ENCODE peak calls at places on chromosome 2, in seven cellular contexts. V, B, Y, T, G, Q and S are unnamed samples.

GRCh38 chr2:174681099-174681982 is 82.9 kb downstream of the CHRNA1 start:
- DNase-seq in V (no peak), B (peak; percentile 56), Y (peak; percentile 46), T (no peak), G (no peak), Q (no peak), S (peak; percentile 71)

GRCh38 chr2:189179607-189179979 is at the start of gene COL5A2:
- DNase-seq in V (no peak), B (peak; percentile 56), Y (peak; percentile 94), T (peak; percentile 93), G (no peak), Q (no peak), S (peak; percentile 95)

GRCh38 chr2:222861411-222862067 is 703 bp downstream of the ACSL3 start:
- DNase-seq in V (no peak), B (no peak), Y (no peak), T (no peak), G (peak; percentile 89), Q (no peak), S (peak; percentile 82)

GRCh38 chr2:202643012-202643858 is 8.5 kb downstream of the FAM117B start:
- DNase-seq in V (no peak), B (no peak), Y (peak; percentile 7), T (no peak), G (no peak), Q (no peak), S (no peak)

GRCh38 chr2:30582521-30582920 is 135.5 kb downstream of the LCLAT1 start:
- DNase-seq in V (no peak), B (no peak), Y (no peak), T (no peak), G (no peak), Q (no peak), S (no peak)

GRCh38 chr2:47208852-47209606 is 53.9 kb upstream of the STPG4 start:
- DNase-seq in V (no peak), B (no peak), Y (peak; percentile 69), T (peak; percentile 54), G (no peak), Q (no peak), S (peak; percentile 72)

GRCh38 chr2:190344275-190344827 is 962 bp downstream of the INPP1 start:
- DNase-seq in V (no peak), B (no peak), Y (peak; percentile 44), T (no peak), G (no peak), Q (no peak), S (peak; percentile 13)

GRCh38 chr2:120109186-120110061 is 96.5 kb downstream of the EPB41L5 start:
- DNase-seq in V (peak; percentile 19), B (no peak), Y (peak; percentile 53), T (peak; percentile 29), G (no peak), Q (no peak), S (peak; percentile 59)

GRCh38 chr2:179252439-179252838 is 12.2 kb downstream of the SESTD1 start:
- DNase-seq in V (no peak), B (no peak), Y (no peak), T (no peak), G (no peak), Q (no peak), S (no peak)

GRCh38 chr2:88656690-88657089 is 29.4 kb upstream of the EIF2AK3 start:
- DNase-seq in V (no peak), B (no peak), Y (peak; percentile 22), T (peak; percentile 56), G (no peak), Q (no peak), S (peak; percentile 63)

GRCh38 chr2:58436842-58437241 is 195.7 kb upstream of the FANCL start:
- DNase-seq in V (no peak), B (no peak), Y (no peak), T (peak; percentile 20), G (no peak), Q (no peak), S (no peak)

GRCh38 chr2:191601060-191601459 is 76.9 kb upstream of the NABP1 start:
- DNase-seq in V (no peak), B (no peak), Y (no peak), T (no peak), G (no peak), Q (no peak), S (no peak)

GRCh38 chr2:160859086-160859485 is 301.1 kb upstream of the TANK start:
- DNase-seq in V (no peak), B (no peak), Y (no peak), T (no peak), G (no peak), Q (no peak), S (no peak)

GRCh38 chr2:136932700-136933099 is 167.4 kb downstream of the THSD7B start:
- DNase-seq in V (no peak), B (peak; percentile 67), Y (no peak), T (no peak), G (no peak), Q (peak; percentile 10), S (peak; percentile 5)

GRCh38 chr2:187299122-187299906 is 148.7 kb downstream of the CALCRL start:
- DNase-seq in V (no peak), B (no peak), Y (no peak), T (no peak), G (no peak), Q (no peak), S (peak; percentile 16)

GRCh38 chr2:224403657-224404056 is 1.8 kb upstream of the FAM124B start:
- DNase-seq in V (no peak), B (no peak), Y (no peak), T (no peak), G (no peak), Q (no peak), S (no peak)

GRCh38 chr2:224398289-224398688 is 3.6 kb downstream of the FAM124B start:
- DNase-seq in V (no peak), B (no peak), Y (no peak), T (no peak), G (no peak), Q (no peak), S (no peak)

GRCh38 chr2:224400886-224401632 is 848 bp downstream of the FAM124B start:
- DNase-seq in V (no peak), B (no peak), Y (no peak), T (no peak), G (no peak), Q (no peak), S (no peak)

GRCh38 chr2:224401641-224402342 is at the start of gene FAM124B:
- DNase-seq in V (no peak), B (no peak), Y (peak; percentile 98), T (no peak), G (peak; percentile 85), Q (no peak), S (no peak)

DNA sequence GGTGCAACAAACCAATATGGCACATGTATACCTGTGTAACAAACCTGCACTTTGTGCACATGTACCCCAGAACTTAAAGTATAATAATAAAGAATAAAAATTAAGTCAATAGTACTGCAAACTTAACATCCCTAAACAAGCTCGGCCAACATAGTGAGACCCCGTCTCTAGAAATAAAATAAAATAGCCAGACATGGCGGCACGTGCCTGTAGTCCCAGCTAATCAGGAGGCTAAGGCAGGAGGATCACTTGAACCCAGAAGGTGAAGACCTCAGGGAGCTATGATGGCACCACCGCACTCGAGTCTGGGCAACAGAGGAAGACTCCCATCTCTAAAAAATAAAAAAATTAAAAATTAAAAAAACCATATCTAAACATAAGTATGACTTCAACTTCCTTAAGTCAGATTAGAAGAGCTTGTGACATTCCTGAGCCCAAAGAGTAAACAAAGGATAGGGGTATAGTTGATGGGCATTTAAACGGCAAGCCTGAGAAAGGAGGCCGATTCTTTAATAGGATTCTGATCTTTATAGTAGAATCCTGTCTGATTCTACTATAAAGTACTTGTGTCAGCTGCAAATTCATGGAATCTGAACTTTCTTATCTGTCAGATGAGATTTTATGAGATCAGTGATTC is 1.6 kb downstream of the FAM124B start:
- DNase-seq in V (no peak), B (no peak), Y (no peak), T (no peak), G (no peak), Q (no peak), S (no peak)
- H3K9ac ChIP-seq in V (no peak overlapping the region), B (no peak overlapping the region), Y (no peak overlapping the region), T (no peak overlapping the region), G (no peak overlapping the region), Q (no peak overlapping the region), S (no peak overlapping the region)

DNA sequence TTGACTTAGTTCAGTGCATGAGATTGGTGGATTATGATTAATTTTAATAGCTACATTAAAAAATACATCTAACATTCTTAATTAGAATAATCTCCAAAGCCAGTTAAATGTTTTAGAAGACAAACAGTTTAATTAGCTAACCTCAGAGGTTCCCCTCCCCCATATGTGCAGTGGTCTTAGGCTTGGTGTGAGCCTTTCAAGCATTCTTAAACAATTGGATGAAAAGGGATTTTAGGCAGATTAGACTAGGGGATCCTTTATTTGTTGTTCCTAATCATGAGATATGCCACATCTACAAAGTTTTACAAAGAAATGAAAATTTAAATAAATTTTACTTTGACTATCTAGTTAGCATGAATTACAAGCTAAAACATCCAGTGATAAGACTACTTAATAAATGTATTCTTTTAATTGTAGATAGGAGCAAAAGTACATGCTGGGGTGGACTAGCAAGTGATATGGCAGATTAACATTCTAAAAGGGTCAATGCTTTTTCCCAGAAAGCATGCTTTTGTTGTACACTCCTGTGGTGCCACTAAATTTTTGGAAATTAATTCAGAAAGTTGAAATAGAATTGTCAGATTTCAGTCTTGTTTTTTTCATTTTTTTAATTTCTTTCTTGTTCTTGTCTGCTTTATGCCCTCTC is 42.7 kb upstream of the OTX1 start:
- DNase-seq in V (no peak), B (peak; percentile 80), Y (no peak), T (no peak), G (no peak), Q (no peak), S (no peak)
- H3K9ac ChIP-seq in V (no peak overlapping the region), B (no peak overlapping the region), Y (no peak overlapping the region), T (no peak overlapping the region), G (no peak overlapping the region), Q (no peak overlapping the region), S (no peak overlapping the region)

GRCh38 chr2:288743-289361 is 961 bp upstream of the ALKAL2 start:
- DNase-seq in V (no peak), B (peak; percentile 23), Y (peak; percentile 18), T (no peak), G (no peak), Q (no peak), S (peak; percentile 8)
- H3K9ac ChIP-seq in V (no peak overlapping the region), B (no peak overlapping the region), Y (no peak overlapping the region), T (no peak overlapping the region), G (no peak overlapping the region), Q (no peak overlapping the region), S (peak overlapping the region; percentile 46)

DNA sequence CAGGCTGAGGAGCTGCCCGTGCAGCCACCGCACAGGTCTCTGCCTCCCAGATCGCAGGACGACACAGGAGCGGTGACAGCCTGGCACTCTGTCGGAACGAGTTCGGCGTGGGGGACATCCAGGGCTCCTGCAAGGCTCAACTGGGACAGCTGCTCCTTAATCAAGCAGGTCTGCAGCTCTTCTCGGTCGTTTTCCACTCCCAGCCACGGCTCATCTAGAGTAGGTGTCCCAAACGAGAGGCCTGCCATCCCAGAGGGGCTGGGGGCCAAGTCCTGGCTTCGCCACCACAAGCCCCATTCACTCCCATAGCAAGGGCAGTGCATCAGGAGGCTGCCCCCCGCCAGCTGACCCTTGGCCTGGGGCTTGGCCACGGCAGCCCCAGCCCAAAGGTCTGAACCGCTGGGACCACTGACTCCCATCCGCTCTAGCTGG is 22.5 kb downstream of the PASK start:
- DNase-seq in V (no peak), B (no peak), Y (no peak), T (no peak), G (peak; percentile 73), Q (no peak), S (no peak)
- H3K9ac ChIP-seq in V (no peak overlapping the region), B (no peak overlapping the region), Y (no peak overlapping the region), T (no peak overlapping the region), G (no peak overlapping the region), Q (no peak overlapping the region), S (no peak overlapping the region)